ENCODE peak calls at places on chromosomes 1 and 21, in six cellular contexts. K is SK-N-SH, H is LNCaP clone FGC, C is AG04450, N is lung, I is heart left ventricle. T is an unnamed sample.

GRCh38 chr1:43577647-43578542 is 47.2 kb downstream of the PTPRF start:
- DNase-seq in C (no peak), K (peak), N (no peak), H (no peak), I (no peak), T (no peak)

GRCh38 chr1:154745286-154745731 is 124.8 kb downstream of the KCNN3 start:
- DNase-seq in K (no peak), N (no peak), C (no peak), H (no peak), I (peak), T (no peak)

GRCh38 chr1:159923203-159924024 is 1.9 kb downstream of the TAGLN2 start:
- DNase-seq in H (no peak), N (peak), I (peak), C (no peak), K (no peak), T (peak)

GRCh38 chr1:72462506-72462905 is 180.2 kb upstream of the NEGR1 start:
- DNase-seq in H (no peak), C (no peak), N (no peak), I (no peak), K (no peak), T (no peak)

GRCh38 chr1:54671985-54672608 is 30.5 kb downstream of the MROH7 start:
- DNase-seq in N (peak), C (no peak), H (peak), I (no peak), K (peak), T (no peak)

GRCh38 chr1:153991806-153992205 is 1.2 kb downstream of the RPS27 start:
- DNase-seq in N (no peak), H (no peak), C (no peak), I (no peak), K (no peak), T (no peak)

GRCh38 chr1:89322402-89322801 is 41.5 kb upstream of the GBP6 start:
- DNase-seq in C (no peak), H (no peak), K (no peak), N (no peak), I (peak), T (no peak)

GRCh38 chr1:183877321-183877720 is 72.4 kb downstream of the RGL1 start:
- DNase-seq in N (peak), C (no peak), I (peak), H (no peak), K (no peak), T (no peak)

GRCh38 chr1:153679337-153680119 is 1.0 kb downstream of the NPR1 start:
- DNase-seq in N (no peak), H (no peak), K (peak), I (no peak), C (no peak), T (no peak)

GRCh38 chr1:198443374-198444233 is 96.9 kb downstream of the ATP6V1G3 start:
- DNase-seq in I (no peak), K (no peak), C (peak), H (no peak), N (no peak), T (peak)

GRCh38 chr1:94514095-94514727 is 27.3 kb downstream of the F3 start:
- DNase-seq in K (peak), H (no peak), I (no peak), N (no peak), C (no peak), T (no peak)

GRCh38 chr1:247639381-247639981 is 34.1 kb downstream of the OR2G3 start:
- DNase-seq in C (no peak), N (peak), K (peak), H (no peak), I (peak), T (no peak)

GRCh38 chr1:16229976-16230740 is 6.8 kb downstream of the CPLANE2 start:
- DNase-seq in I (no peak), C (no peak), N (no peak), K (no peak), H (no peak), T (no peak)

GRCh38 chr1:176843352-176844297 is 320.9 kb downstream of the ASTN1 start:
- DNase-seq in H (peak), N (no peak), C (peak), I (peak), K (peak), T (no peak)

GRCh38 chr1:52502789-52503188 is 50.1 kb downstream of the TUT4 start:
- DNase-seq in I (no peak), K (no peak), C (no peak), N (no peak), H (no peak), T (no peak)

GRCh38 chr1:198031086-198031485 is 113.9 kb downstream of the LHX9 start:
- DNase-seq in I (no peak), H (no peak), N (no peak), K (no peak), C (no peak), T (no peak)

GRCh38 chr1:19770436-19771190 is 29.1 kb downstream of the TMCO4 start:
- DNase-seq in K (no peak), N (no peak), H (peak), I (no peak), C (no peak), T (no peak)

GRCh38 chr21:17352937-17353655 is 159.7 kb upstream of the CXADR start:
- DNase-seq in N (no peak), K (no peak), I (no peak), C (no peak), H (no peak), T (no peak)

GRCh38 chr1:172932981-172933380 is 117.8 kb downstream of the TNFSF18 start:
- DNase-seq in H (no peak), I (no peak), C (no peak), N (no peak), K (no peak), T (no peak)

GRCh38 chr21:46498335-46499050 is 39.8 kb downstream of the DIP2A start:
- DNase-seq in H (no peak), I (no peak), N (no peak), C (no peak), K (no peak), T (no peak)

GRCh38 chr1:24923485-24924113 is 6.5 kb downstream of the RUNX3 start:
- DNase-seq in K (no peak), I (no peak), H (no peak), N (no peak), C (no peak), T (no peak)

GRCh38 chr1:54337928-54338327 is 68.3 kb downstream of the SSBP3 start:
- DNase-seq in C (no peak), N (no peak), I (no peak), K (no peak), H (no peak), T (no peak)

GRCh38 chr1:98205291-98206017 is 284.6 kb upstream of the DPYD start:
- DNase-seq in C (no peak), K (no peak), I (no peak), N (no peak), H (no peak), T (no peak)

GRCh38 chr1:225626698-225627097 is 26.2 kb downstream of the ENAH start:
- DNase-seq in N (no peak), C (no peak), K (no peak), H (no peak), I (no peak), T (no peak)

GRCh38 chr21:45596704-45597318 is 46.7 kb upstream of the PCBP3 start:
- DNase-seq in C (no peak), H (no peak), N (peak), K (peak), I (peak), T (no peak)

GRCh38 chr1:20589331-20590312 is 725 bp downstream of the CDA start:
- DNase-seq in N (peak), C (peak), I (peak), K (peak), H (no peak), T (no peak)

DNA sequence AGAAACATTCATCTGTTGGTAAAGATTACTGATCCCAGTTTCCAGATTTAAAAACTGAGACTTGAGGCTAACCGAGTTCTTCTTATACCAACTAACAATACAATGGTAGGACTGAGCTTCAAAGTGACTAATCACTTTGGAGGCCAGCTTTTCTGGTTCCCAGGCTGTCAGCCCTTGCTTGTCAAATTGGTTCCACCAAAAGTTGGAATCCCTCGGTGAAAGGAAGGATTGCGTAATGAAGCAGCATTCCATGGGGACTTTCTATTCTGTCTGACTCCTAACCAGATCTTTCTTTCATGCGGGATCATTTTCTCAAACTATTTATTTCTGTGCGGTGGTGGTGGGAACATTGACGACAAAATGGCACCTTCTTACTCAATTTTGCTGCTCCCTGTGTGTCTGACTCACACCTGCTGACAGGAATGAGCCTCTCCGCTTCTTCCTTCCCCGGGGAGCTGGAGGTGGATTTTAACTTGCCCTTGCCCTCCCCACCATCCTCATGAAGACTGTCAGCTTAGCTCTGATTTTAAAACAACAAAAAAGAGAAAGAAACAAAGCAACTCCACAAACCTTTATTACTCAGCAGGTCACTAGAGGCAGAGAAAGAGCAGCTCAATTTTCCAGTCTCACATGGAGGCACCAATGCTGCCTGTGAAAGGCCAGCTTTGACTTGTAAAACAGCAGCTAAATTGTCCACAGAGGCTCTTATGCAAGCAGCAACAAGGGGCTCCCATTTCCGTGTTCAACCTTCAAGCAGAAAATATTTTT is 32.9 kb upstream of the RASAL2 start:
- DNase-seq in C (no peak), I (peak), H (no peak), N (no peak), K (no peak), T (peak)
- TF ChIP-seq CTCF in C (no peak), I (no peak), H (no peak), N (no peak), K (no peak), T (no peak)

GRCh38 chr1:116911779-116912469 is 2.2 kb downstream of the PTGFRN start:
- DNase-seq in C (no peak), I (no peak), K (no peak), N (no peak), H (no peak), T (no peak)
- TF ChIP-seq CTCF in C (no peak), I (no peak), K (no peak), N (no peak), H (no peak), T (no peak)

GRCh38 chr1:70714149-70714548 is 303.1 kb downstream of the CTH start:
- DNase-seq in N (no peak), I (no peak), H (no peak), C (no peak), K (no peak), T (no peak)
- TF ChIP-seq CTCF in N (no peak), I (no peak), H (peak), C (no peak), K (peak), T (no peak)

DNA sequence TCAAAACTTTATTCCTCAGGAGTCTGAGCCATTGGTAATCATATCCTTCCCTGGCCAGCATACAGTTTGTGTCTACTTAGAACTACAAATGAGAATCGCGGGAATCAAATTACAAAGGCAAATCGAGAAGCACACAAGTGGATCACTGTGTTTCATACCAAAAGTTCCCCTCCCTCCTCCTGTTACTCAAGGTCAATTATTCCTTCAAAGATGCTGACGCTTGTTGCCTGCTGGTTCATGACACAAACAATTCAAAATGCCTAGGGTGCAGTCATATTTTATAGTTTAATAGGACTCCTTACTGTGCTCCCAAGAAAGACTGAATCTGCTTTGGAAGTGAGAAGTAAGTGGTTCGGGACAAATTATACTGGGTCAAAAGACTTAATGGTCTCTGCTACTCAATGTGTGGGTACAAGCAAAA is 93.0 kb upstream of the PBX1 start:
- DNase-seq in I (no peak), H (no peak), C (no peak), K (no peak), N (no peak), T (no peak)
- TF ChIP-seq CTCF in I (no peak), H (no peak), C (no peak), K (no peak), N (no peak), T (no peak)